ENCODE peak calls at places on chromosomes 11 and 22, in six cellular contexts. K is IMR-90, Z is neuronal stem cell, S is H9, C is trophoblast cell, E is H1. B is an unnamed sample.

GRCh38 chr11:34916810-34917780 is 677 bp downstream of the PDHX start:
- DNase-seq in K (peak; percentile 30), E (peak; percentile 67), C (peak; percentile 16), S (no peak), Z (no peak), B (no peak)

GRCh38 chr22:22752556-22753477 is 108.4 kb downstream of the GGTLC2 start:
- DNase-seq in E (peak; percentile 38), K (peak; percentile 47), C (peak; percentile 85), Z (no peak), S (no peak), B (peak; percentile 8)

GRCh38 chr11:132033051-132033450 is 662.6 kb downstream of the NTM start:
- DNase-seq in K (peak; percentile 36), C (no peak), E (no peak), Z (no peak), S (no peak), B (no peak)

GRCh38 chr22:44566911-44567310 is 68.9 kb upstream of the RTL6 start:
- DNase-seq in C (no peak), E (no peak), K (no peak), S (no peak), Z (no peak), B (no peak)

GRCh38 chr11:76674517-76675400 is 4.2 kb upstream of the LRRC32 start:
- DNase-seq in Z (no peak), C (no peak), K (no peak), E (no peak), S (no peak), B (no peak)

GRCh38 chr11:8357505-8357888 is 93.8 kb upstream of the LMO1 start:
- DNase-seq in C (no peak), E (peak; percentile 54), K (no peak), Z (no peak), S (no peak), B (no peak)

GRCh38 chr11:64502634-64503033 is 88.4 kb upstream of the SLC22A12 start:
- DNase-seq in Z (no peak), K (no peak), S (no peak), C (no peak), E (no peak), B (no peak)

GRCh38 chr11:111795333-111795985 is 29.3 kb upstream of the PPP2R1B start:
- DNase-seq in C (peak; percentile 93), Z (no peak), S (no peak), E (no peak), K (peak; percentile 82), B (no peak)

GRCh38 chr22:45583504-45583903 is 80.8 kb downstream of the FBLN1 start:
- DNase-seq in C (no peak), S (no peak), Z (no peak), K (no peak), E (no peak), B (no peak)

GRCh38 chr22:45083659-45084305 is 74.0 kb upstream of the PHF21B start:
- DNase-seq in K (peak; percentile 81), Z (no peak), C (no peak), E (no peak), S (no peak), B (peak; percentile 39)

GRCh38 chr11:112369916-112370315 is 109.3 kb upstream of the PLET1 start:
- DNase-seq in K (no peak), S (no peak), E (no peak), C (no peak), Z (no peak), B (no peak)

GRCh38 chr11:99422581-99423434 is 402.1 kb downstream of the CNTN5 start:
- DNase-seq in Z (no peak), C (no peak), K (peak; percentile 1), E (no peak), S (peak; percentile 32), B (peak; percentile 2)

GRCh38 chr22:46069518-46070214 is 80.7 kb upstream of the PPARA start:
- DNase-seq in C (no peak), K (peak; percentile 91), S (peak; percentile 25), Z (no peak), E (no peak), B (peak; percentile 28)

GRCh38 chr11:107598225-107599139 is 7.5 kb downstream of the ELMOD1 start:
- DNase-seq in S (peak; percentile 77), C (peak; percentile 41), Z (no peak), K (no peak), E (peak; percentile 69), B (peak; percentile 24)

GRCh38 chr22:48743601-48744282 is 1083.9 kb downstream of the BRD1 start:
- DNase-seq in S (no peak), Z (no peak), K (no peak), C (no peak), E (peak; percentile 37), B (no peak)

GRCh38 chr11:64924910-64925284 is 408 bp downstream of the PPP2R5B start:
- DNase-seq in E (peak; percentile 61), Z (no peak), S (no peak), K (no peak), C (peak; percentile 2), B (peak; percentile 34)

GRCh38 chr11:78656327-78656726 is 81.7 kb upstream of the NARS2 start:
- DNase-seq in C (no peak), S (no peak), K (no peak), E (peak; percentile 24), Z (no peak), B (no peak)

GRCh38 chr11:18312663-18313420 is 9.1 kb downstream of the HPS5 start:
- DNase-seq in E (no peak), K (peak; percentile 44), Z (no peak), C (peak; percentile 99), S (no peak), B (peak; percentile 17)

GRCh38 chr11:60457576-60457975 is 1.9 kb downstream of the MS4A1 start:
- DNase-seq in C (no peak), S (no peak), K (no peak), Z (no peak), E (no peak), B (no peak)

GRCh38 chr11:14902650-14903350 is 10.8 kb upstream of the CYP2R1 start:
- DNase-seq in E (no peak), C (peak; percentile 68), Z (no peak), S (no peak), K (peak; percentile 71), B (peak; percentile 53)

GRCh38 chr11:117438371-117439000 is 110.8 kb downstream of the CEP164 start:
- DNase-seq in S (no peak), C (peak; percentile 41), Z (no peak), E (no peak), K (peak; percentile 26), B (no peak)

GRCh38 chr22:20013382-20013871 is 3.2 kb downstream of the ARVCF start:
- DNase-seq in K (peak; percentile 47), S (peak; percentile 91), E (peak; percentile 85), C (peak; percentile 59), Z (peak; percentile 60), B (peak; percentile 60)

GRCh38 chr22:38948181-38948940 is 9.0 kb upstream of the APOBEC3A start:
- DNase-seq in C (no peak), E (no peak), Z (no peak), S (no peak), K (no peak), B (no peak)

GRCh38 chr11:17629113-17629512 is 82.1 kb downstream of the OTOG start:
- DNase-seq in S (no peak), K (no peak), E (no peak), Z (no peak), C (no peak), B (no peak)

GRCh38 chr11:4022669-4023068 is 71.9 kb upstream of the RRM1 start:
- DNase-seq in E (no peak), K (no peak), C (peak; percentile 77), Z (no peak), S (no peak), B (no peak)
- H4K8ac ChIP-seq in E (no peak overlapping the region), K (no peak overlapping the region), C (no peak overlapping the region), Z (no peak overlapping the region), S (no peak overlapping the region), B (no peak overlapping the region)

GRCh38 chr11:66858186-66858938 is 1.5 kb downstream of the LRFN4 start:
- DNase-seq in K (no peak), C (peak; percentile 53), E (no peak), Z (no peak), S (no peak), B (no peak)

GRCh38 chr11:66857234-66857926 is 516 bp downstream of the LRFN4 start:
- DNase-seq in E (peak; percentile 73), C (no peak), Z (no peak), K (no peak), S (peak; percentile 58), B (peak; percentile 8)

GRCh38 chr11:66857927-66858185 is 992 bp downstream of the LRFN4 start:
- DNase-seq in E (no peak), Z (no peak), S (peak; percentile 57), K (no peak), C (no peak), B (no peak)

GRCh38 chr11:66855574-66856495 is 1.0 kb upstream of the LRFN4 start:
- DNase-seq in K (peak; percentile 84), E (peak; percentile 94), Z (peak; percentile 90), S (peak; percentile 97), C (peak; percentile 96), B (peak; percentile 91)

GRCh38 chr11:66856496-66857233 is at the start of gene LRFN4:
- DNase-seq in E (no peak), C (peak; percentile 33), S (no peak), K (no peak), Z (no peak), B (no peak)
- H3K18ac ChIP-seq in E (peak within 1 kb of the TSS; percentile 99), C (peak within 1 kb of the TSS; percentile 45), S (peak within 1 kb of the TSS; percentile 41), K (peak within 1 kb of the TSS; percentile 86), Z (peak within 1 kb of the TSS; percentile 99), B (peak within 1 kb of the TSS; percentile 75)

GRCh38 chr11:94279996-94280395 is 24.4 kb upstream of the IZUMO1R start:
- DNase-seq in E (no peak), C (no peak), S (no peak), K (no peak), Z (no peak), B (no peak)
- H2AFZ ChIP-seq in E (no peak overlapping the region), C (no peak overlapping the region), S (no peak overlapping the region), K (no peak overlapping the region), Z (no peak overlapping the region), B (no peak overlapping the region)

GRCh38 chr22:41023299-41023623 is 69.1 kb upstream of the EP300 start:
- DNase-seq in S (no peak), C (no peak), Z (no peak), E (no peak), K (no peak), B (no peak)

GRCh38 chr22:41021655-41022454 is 70.5 kb upstream of the EP300 start:
- DNase-seq in S (peak; percentile 68), C (peak; percentile 79), Z (peak; percentile 36), K (peak; percentile 16), E (peak; percentile 84), B (peak; percentile 51)

GRCh38 chr22:41021039-41021654 is 70.0 kb downstream of the RBX1 start:
- DNase-seq in K (no peak), S (peak; percentile 42), E (peak; percentile 59), Z (no peak), C (peak; percentile 58), B (peak; percentile 9)

DNA sequence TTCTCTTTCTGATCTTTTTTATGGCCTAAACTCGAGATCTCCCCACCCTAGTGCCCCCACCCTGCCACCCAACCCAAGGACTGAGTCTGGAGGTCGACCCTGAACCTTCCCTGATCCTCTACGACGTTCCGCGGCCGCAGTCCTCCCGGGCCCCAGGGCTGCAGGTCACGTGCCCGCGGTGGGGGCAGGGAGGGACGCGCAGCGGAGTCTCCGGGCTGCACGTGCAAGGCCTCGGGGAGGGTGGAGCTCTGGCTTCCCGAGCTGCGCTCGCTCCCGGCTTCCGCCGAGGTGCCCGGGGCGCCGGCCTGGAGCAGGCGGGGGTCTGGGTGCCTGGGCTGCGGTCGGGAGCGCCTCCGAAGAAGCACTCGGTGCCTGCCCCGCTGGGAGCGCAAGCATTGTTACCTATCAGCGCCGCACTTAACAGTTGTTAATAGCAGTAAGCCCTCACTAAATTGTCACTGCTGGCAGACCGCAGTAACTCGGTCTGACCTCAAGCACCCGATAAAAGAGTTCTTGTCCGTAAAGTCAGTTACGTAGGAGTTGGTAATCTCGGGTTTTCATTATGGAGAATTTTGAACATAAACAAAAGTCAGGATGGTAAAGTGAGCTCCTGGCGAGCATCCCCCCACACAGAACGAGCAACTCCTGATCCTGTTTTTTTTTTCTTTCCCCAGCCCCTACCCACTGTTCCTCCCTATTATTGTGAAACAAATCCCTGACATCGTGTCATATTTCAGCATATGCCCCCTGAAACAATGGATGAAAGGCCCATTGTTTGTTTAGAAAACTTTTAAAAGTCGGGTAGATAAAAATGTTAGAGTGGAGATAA is 69.7 kb upstream of the EP300 start:
- DNase-seq in E (peak; percentile 92), S (peak; percentile 93), C (peak; percentile 87), K (peak; percentile 76), Z (peak; percentile 69), B (peak; percentile 87)
- H4K8ac ChIP-seq in E (peak overlapping the region; percentile 99), S (no peak overlapping the region), C (peak overlapping the region; percentile 96), K (peak overlapping the region; percentile 96), Z (no peak overlapping the region), B (peak overlapping the region; percentile 47)